ENCODE peak calls at places on chromosomes 6 and 20, in five cellular contexts. V, J, Z, E and L are unnamed samples.
A peak's percentile ranks its signal among the peaks of the same experiment; 100 is the strongest.

GRCh38 chr6:47248446-47248845 is 61.3 kb downstream of the TNFRSF21 start:
- DNase-seq in V (no peak), J (no peak), Z (no peak), E (no peak), L (no peak)

GRCh38 chr6:119353696-119354095 is 4.1 kb upstream of the MAN1A1 start:
- DNase-seq in V (no peak), J (no peak), Z (no peak), E (no peak), L (no peak)

GRCh38 chr6:142746524-142746923 is 198.5 kb downstream of the HIVEP2 start:
- DNase-seq in V (peak; percentile 12), J (no peak), Z (no peak), E (peak; percentile 7), L (no peak)

GRCh38 chr6:45132059-45132458 is 196.1 kb upstream of the RUNX2 start:
- DNase-seq in V (peak; percentile 73), J (no peak), Z (no peak), E (no peak), L (no peak)

GRCh38 chr6:77462359-77463307 is 658 bp downstream of the HTR1B start:
- DNase-seq in V (no peak), J (peak; percentile 66), Z (peak; percentile 26), E (no peak), L (no peak)

GRCh38 chr6:71886184-71887005 is at the start of gene RIMS1:
- DNase-seq in V (no peak), J (peak; percentile 3), Z (peak; percentile 32), E (peak; percentile 6), L (no peak)

GRCh38 chr6:133341607-133342158 is 100.5 kb downstream of the EYA4 start:
- DNase-seq in V (peak; percentile 83), J (peak; percentile 85), Z (no peak), E (no peak), L (peak; percentile 37)

GRCh38 chr6:12266571-12266970 is 23.6 kb upstream of the EDN1 start:
- DNase-seq in V (peak; percentile 73), J (peak; percentile 72), Z (no peak), E (no peak), L (no peak)

GRCh38 chr20:23503649-23504048 is 12.7 kb downstream of the CST8 start:
- DNase-seq in V (no peak), J (no peak), Z (no peak), E (no peak), L (no peak)

GRCh38 chr20:32344835-32345506 is 13.2 kb upstream of the ASXL1 start:
- DNase-seq in V (peak; percentile 16), J (no peak), Z (no peak), E (no peak), L (no peak)

GRCh38 chr20:14790771-14791517 is 453.5 kb upstream of the FLRT3 start:
- DNase-seq in V (no peak), J (peak; percentile 20), Z (no peak), E (no peak), L (no peak)

GRCh38 chr20:6818033-6818808 is 50.7 kb downstream of the BMP2 start:
- DNase-seq in V (no peak), J (peak; percentile 7), Z (no peak), E (no peak), L (no peak)

GRCh38 chr6:143125455-143125854 is 64.8 kb downstream of the AIG1 start:
- DNase-seq in V (no peak), J (peak; percentile 65), Z (no peak), E (no peak), L (no peak)

GRCh38 chr20:58722379-58722778 is 29.8 kb downstream of the NPEPL1 start:
- DNase-seq in V (no peak), J (no peak), Z (no peak), E (no peak), L (no peak)

GRCh38 chr6:5379647-5380242 is 118.4 kb downstream of the FARS2 start:
- DNase-seq in V (peak; percentile 78), J (peak; percentile 3), Z (no peak), E (peak; percentile 9), L (no peak)

GRCh38 chr6:10163159-10163962 is 251.5 kb downstream of the TFAP2A start:
- DNase-seq in V (peak; percentile 83), J (no peak), Z (no peak), E (no peak), L (no peak)

GRCh38 chr6:137389150-137389664 is 105.0 kb downstream of the OLIG3 start:
- DNase-seq in V (peak; percentile 9), J (peak; percentile 1), Z (no peak), E (no peak), L (no peak)
- H3K4me3 ChIP-seq in V (no peak overlapping the region), J (no peak overlapping the region), Z (no peak overlapping the region), E (no peak overlapping the region), L (no peak overlapping the region)

GRCh38 chr6:21270501-21271290 is 322.9 kb upstream of the SOX4 start:
- DNase-seq in V (no peak), J (no peak), Z (no peak), E (no peak), L (no peak)

GRCh38 chr6:21277601-21278043 is 315.9 kb upstream of the SOX4 start:
- DNase-seq in V (peak; percentile 78), J (no peak), Z (no peak), E (no peak), L (no peak)

GRCh38 chr6:21278078-21278790 is 315.3 kb upstream of the SOX4 start:
- DNase-seq in V (no peak), J (no peak), Z (peak; percentile 39), E (no peak), L (no peak)

GRCh38 chr6:21271431-21272155 is 322.0 kb upstream of the SOX4 start:
- DNase-seq in V (no peak), J (no peak), Z (no peak), E (no peak), L (no peak)

GRCh38 chr6:21273451-21273850 is 320.1 kb upstream of the SOX4 start:
- DNase-seq in V (no peak), J (no peak), Z (no peak), E (no peak), L (no peak)
- H3K27ac ChIP-seq in V (no peak overlapping the region), J (no peak overlapping the region), Z (no peak overlapping the region), E (no peak overlapping the region), L (no peak overlapping the region)

DNA sequence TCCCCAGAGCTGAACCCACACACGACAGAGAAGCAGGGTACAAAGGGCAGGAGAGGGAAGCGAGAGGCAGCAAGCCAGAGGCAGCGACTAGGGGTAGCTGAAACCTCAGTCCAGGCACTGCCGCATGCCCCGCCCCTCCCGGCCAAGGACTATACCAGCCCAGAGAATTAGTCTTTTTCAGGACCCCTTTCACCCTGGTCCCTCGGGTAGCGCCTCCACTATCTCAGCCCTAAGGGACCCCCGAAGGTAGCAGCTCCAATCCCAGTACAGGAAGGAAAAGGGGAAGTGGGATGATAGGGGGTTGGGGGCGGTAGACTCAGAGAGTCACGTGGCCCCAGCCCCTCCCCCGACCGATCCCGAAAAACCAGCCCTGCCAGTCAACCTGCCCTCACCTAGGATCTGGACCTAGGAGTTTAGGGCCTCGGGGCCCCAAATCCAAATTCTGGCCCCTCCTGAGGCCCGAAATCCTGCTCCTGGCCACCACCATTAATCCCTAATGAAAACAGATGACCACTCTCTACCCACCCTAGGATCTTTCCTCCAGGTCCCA is 1.3 kb downstream of the RGL2 start:
- DNase-seq in V (peak; percentile 72), J (no peak), Z (peak; percentile 64), E (no peak), L (peak; percentile 75)
- H3K4me3 ChIP-seq in V (peak overlapping the region; percentile 78), J (peak overlapping the region; percentile 88), Z (peak overlapping the region; percentile 69), E (peak overlapping the region; percentile 53), L (peak overlapping the region; percentile 41)

DNA sequence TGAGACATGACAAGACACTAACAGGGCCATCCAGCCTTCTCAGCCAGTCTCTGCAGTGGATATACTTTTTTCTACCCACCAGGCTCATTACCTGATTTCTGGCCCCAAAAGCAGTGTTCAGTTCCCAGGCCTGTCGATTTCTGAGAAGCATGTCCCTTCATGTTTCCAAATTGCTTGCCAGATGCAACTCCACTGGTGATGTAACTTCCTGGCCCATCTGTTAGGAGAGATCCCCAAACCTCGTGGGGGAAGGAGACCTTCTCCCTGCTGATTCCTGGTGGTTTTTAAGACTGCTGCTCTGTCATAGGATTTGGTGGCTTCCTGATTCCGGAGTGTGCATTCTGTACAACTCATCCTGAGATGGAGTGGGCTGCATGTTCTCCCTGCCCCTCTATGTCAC is 31.6 kb upstream of the MRPS10 start:
- DNase-seq in V (no peak), J (no peak), Z (no peak), E (no peak), L (no peak)
- H3K27ac ChIP-seq in V (no peak overlapping the region), J (no peak overlapping the region), Z (no peak overlapping the region), E (no peak overlapping the region), L (no peak overlapping the region)

GRCh38 chr6:106518748-106519147 is 110.5 kb downstream of the RTN4IP1 start:
- DNase-seq in V (no peak), J (no peak), Z (no peak), E (no peak), L (no peak)

GRCh38 chr6:106517699-106518098 is 111.6 kb downstream of the RTN4IP1 start:
- DNase-seq in V (no peak), J (no peak), Z (no peak), E (no peak), L (no peak)

GRCh38 chr6:106519460-106520394 is 109.6 kb downstream of the RTN4IP1 start:
- DNase-seq in V (peak; percentile 88), J (peak; percentile 93), Z (no peak), E (peak; percentile 31), L (no peak)

GRCh38 chr6:106522557-106522956 is 106.7 kb downstream of the RTN4IP1 start:
- DNase-seq in V (no peak), J (no peak), Z (no peak), E (no peak), L (no peak)

DNA sequence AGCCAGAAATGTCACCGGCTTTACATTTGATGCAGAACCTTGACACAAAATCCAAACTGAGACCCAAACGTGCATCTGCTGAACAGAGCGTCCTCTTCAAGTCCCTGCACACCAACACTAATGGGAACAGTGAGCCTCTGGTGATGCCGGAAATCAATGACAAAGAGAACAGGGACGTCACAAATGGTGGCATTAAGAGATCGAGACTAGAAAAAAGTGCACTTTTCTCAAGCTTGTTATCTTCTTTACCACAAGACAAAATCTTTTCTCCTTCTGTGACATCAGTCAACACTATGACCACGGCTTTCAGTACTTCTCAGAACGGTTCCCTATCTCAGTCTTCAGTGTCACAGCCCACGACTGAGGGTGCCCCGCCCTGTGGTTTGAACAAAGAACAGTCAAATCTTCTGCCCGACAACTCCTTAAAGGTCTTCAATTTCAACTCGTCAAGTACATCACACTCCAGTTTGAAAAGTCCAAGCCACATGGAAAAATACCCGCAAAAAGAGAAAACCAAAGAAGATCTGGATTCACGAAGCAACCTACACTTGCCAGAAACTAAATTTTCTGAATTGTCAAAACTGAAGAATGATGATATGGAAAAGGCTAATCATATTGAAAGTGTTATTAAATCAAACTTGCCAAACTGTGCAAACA is 108.5 kb downstream of the RTN4IP1 start:
- DNase-seq in V (no peak), J (no peak), Z (no peak), E (no peak), L (no peak)
- H3K4me3 ChIP-seq in V (no peak overlapping the region), J (no peak overlapping the region), Z (no peak overlapping the region), E (no peak overlapping the region), L (no peak overlapping the region)

GRCh38 chr6:121867095-121867494 is 431.6 kb downstream of the GJA1 start:
- DNase-seq in V (no peak), J (no peak), Z (no peak), E (no peak), L (no peak)
- H3K27ac ChIP-seq in V (no peak overlapping the region), J (no peak overlapping the region), Z (no peak overlapping the region), E (no peak overlapping the region), L (no peak overlapping the region)